ENCODE peak calls at places on chromosome 1, in seven cellular contexts. P is foreskin keratinocyte, V is stomach, R is left ventricle myocardium inferior, D is cardiac muscle cell, B is A549, W is lower lobe of right lung. L is an unnamed sample.

GRCh38 chr1:111851552-111851951 is 95.9 kb downstream of the DDX20 start:
- DNase-seq in P (no peak), V (no peak), R (no peak), D (no peak), B (no peak), W (no peak), L (no peak)

GRCh38 chr1:55362558-55362957 is 147.4 kb upstream of the USP24 start:
- DNase-seq in P (peak; percentile 20), V (no peak), R (no peak), D (peak; percentile 65), B (no peak), W (no peak), L (no peak)

GRCh38 chr1:204868340-204868700 is 2.3 kb upstream of the NFASC start:
- DNase-seq in P (no peak), V (no peak), R (peak; percentile 46), D (no peak), B (no peak), W (no peak), L (no peak)

GRCh38 chr1:55965981-55966461 is 613.3 kb downstream of the PLPP3 start:
- DNase-seq in P (peak; percentile 94), V (no peak), R (no peak), D (no peak), B (no peak), W (no peak), L (peak; percentile 31)

GRCh38 chr1:52343982-52344381 is 22.0 kb downstream of the CC2D1B start:
- DNase-seq in P (no peak), V (no peak), R (no peak), D (no peak), B (no peak), W (no peak), L (no peak)

GRCh38 chr1:12772520-12772919 is 1.0 kb upstream of the PRAMEF12 start:
- DNase-seq in P (no peak), V (no peak), R (no peak), D (no peak), B (no peak), W (no peak), L (no peak)

GRCh38 chr1:39802496-39803260 is 14.0 kb upstream of the BMP8B start:
- DNase-seq in P (no peak), V (no peak), R (no peak), D (no peak), B (no peak), W (peak; percentile 29), L (no peak)

GRCh38 chr1:19799233-19799876 is 361 bp downstream of the TMCO4 start:
- DNase-seq in P (no peak), V (peak; percentile 84), R (peak; percentile 71), D (peak; percentile 60), B (peak; percentile 59), W (peak; percentile 87), L (peak; percentile 48)

GRCh38 chr1:156592910-156593732 is 1.5 kb downstream of the NAXE start:
- DNase-seq in P (no peak), V (no peak), R (no peak), D (no peak), B (no peak), W (no peak), L (no peak)

GRCh38 chr1:23530750-23531651 is at the start of gene E2F2:
- DNase-seq in P (peak; percentile 53), V (peak; percentile 88), R (peak; percentile 85), D (peak; percentile 91), B (peak; percentile 79), W (peak; percentile 90), L (peak; percentile 95)

GRCh38 chr1:67578397-67579020 is 106.5 kb upstream of the GADD45A start:
- DNase-seq in P (no peak), V (peak; percentile 41), R (no peak), D (no peak), B (no peak), W (no peak), L (no peak)

GRCh38 chr1:34705077-34705476 is 49.8 kb upstream of the GJB5 start:
- DNase-seq in P (no peak), V (no peak), R (no peak), D (no peak), B (no peak), W (no peak), L (no peak)

GRCh38 chr1:51948491-51948915 is 42.0 kb downstream of the RAB3B start:
- DNase-seq in P (peak; percentile 84), V (no peak), R (no peak), D (no peak), B (no peak), W (no peak), L (peak; percentile 77)

GRCh38 chr1:206106328-206107167 is 10.6 kb downstream of the AVPR1B start:
- DNase-seq in P (peak; percentile 81), V (peak; percentile 87), R (peak; percentile 72), D (peak; percentile 90), B (peak; percentile 81), W (peak; percentile 85), L (peak; percentile 92)

GRCh38 chr1:93738075-93738622 is 56.5 kb upstream of the BCAR3 start:
- DNase-seq in P (peak; percentile 99), V (no peak), R (no peak), D (peak; percentile 71), B (peak; percentile 40), W (no peak), L (peak; percentile 88)

GRCh38 chr1:93732514-93732913 is 50.9 kb upstream of the BCAR3 start:
- DNase-seq in P (no peak), V (no peak), R (no peak), D (no peak), B (no peak), W (no peak), L (no peak)

GRCh38 chr1:93735722-93736121 is 54.1 kb upstream of the BCAR3 start:
- DNase-seq in P (peak; percentile 78), V (no peak), R (no peak), D (peak; percentile 85), B (no peak), W (no peak), L (peak; percentile 46)

GRCh38 chr1:93733340-93733739 is 51.7 kb upstream of the BCAR3 start:
- DNase-seq in P (no peak), V (no peak), R (no peak), D (no peak), B (no peak), W (no peak), L (no peak)

GRCh38 chr1:93734999-93735398 is 53.4 kb upstream of the BCAR3 start:
- DNase-seq in P (no peak), V (no peak), R (no peak), D (no peak), B (no peak), W (no peak), L (no peak)
- TF ChIP-seq CTCF in P (peak; percentile 23), V (no peak), R (peak; percentile 42), D (peak; percentile 45), B (no peak), W (peak; percentile 29), L (no peak)

GRCh38 chr1:116911166-116911553 is 1.4 kb downstream of the PTGFRN start:
- DNase-seq in P (no peak), V (no peak), R (no peak), D (no peak), B (no peak), W (no peak), L (no peak)
- H3K27ac ChIP-seq in P (peak overlapping the region; percentile 93), V (peak overlapping the region; percentile 83), R (peak overlapping the region; percentile 92), D (no peak overlapping the region), B (peak overlapping the region; percentile 84), W (no peak overlapping the region), L (peak overlapping the region; percentile 81)

DNA sequence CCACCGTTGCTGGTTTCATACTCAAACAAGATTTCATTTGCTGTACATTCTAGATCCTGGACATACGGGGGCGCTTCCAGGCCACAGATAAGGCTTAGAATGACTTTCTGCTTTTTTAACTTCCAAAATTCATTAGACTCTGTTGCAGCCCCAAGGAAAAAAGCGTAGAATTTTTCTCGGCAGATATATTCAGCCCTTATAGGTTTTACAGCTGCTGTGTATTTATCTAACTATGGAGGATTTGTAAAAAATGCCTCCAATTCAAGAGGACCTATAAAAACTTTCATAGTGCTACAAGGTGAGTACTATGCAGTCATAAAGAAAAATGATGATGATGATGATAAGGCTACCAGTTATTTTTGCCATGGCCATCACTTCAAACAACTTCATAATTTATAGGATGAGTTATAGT is 51.6 kb downstream of the SLC30A10 start:
- DNase-seq in P (no peak), V (no peak), R (no peak), D (peak; percentile 2), B (no peak), W (no peak), L (peak; percentile 20)
- TF ChIP-seq CTCF in P (peak; percentile 24), V (no peak), R (no peak), D (peak; percentile 20), B (peak; percentile 45), W (no peak), L (no peak)

GRCh38 chr1:118487932-118488331 is 302.9 kb upstream of the SPAG17 start:
- DNase-seq in P (no peak), V (no peak), R (no peak), D (no peak), B (no peak), W (no peak), L (no peak)

GRCh38 chr1:118486213-118486612 is 301.2 kb upstream of the SPAG17 start:
- DNase-seq in P (no peak), V (no peak), R (no peak), D (no peak), B (no peak), W (no peak), L (peak; percentile 55)

GRCh38 chr1:118484893-118485292 is 299.9 kb upstream of the SPAG17 start:
- DNase-seq in P (no peak), V (no peak), R (no peak), D (no peak), B (no peak), W (no peak), L (no peak)

GRCh38 chr1:118487091-118487490 is 302.1 kb upstream of the SPAG17 start:
- DNase-seq in P (peak; percentile 17), V (no peak), R (no peak), D (no peak), B (no peak), W (no peak), L (no peak)

GRCh38 chr1:118485757-118486156 is 300.7 kb upstream of the SPAG17 start:
- DNase-seq in P (peak; percentile 90), V (no peak), R (no peak), D (no peak), B (no peak), W (no peak), L (peak; percentile 73)
- H3K27ac ChIP-seq in P (no peak overlapping the region), V (no peak overlapping the region), R (no peak overlapping the region), D (no peak overlapping the region), B (no peak overlapping the region), W (no peak overlapping the region), L (no peak overlapping the region)

L was measured in RWPE1.